ENCODE peak calls at places on chromosomes 4 and X, in five cellular contexts. Z is RPMI7951; I is bronchial epithelial cell; Q is activated naive CD4-positive, alpha-beta T cell treated with Interleukin-2 at 50 U/mL for 16 hours; H is stimulated activated effector memory CD8-positive, alpha-beta T cell treated with anti-CD3 and anti-CD28 coated beads, Interleukin-12 subunit alpha, Interleukin-12 subunit beta, amount 100 ng/mL, for 72 hours. G is an unnamed sample.

GRCh38 chr4:75653845-75654503 is 19.2 kb downstream of the G3BP2 start:
- DNase-seq in I (peak), Z (peak), Q (no peak), H (no peak), G (no peak)

GRCh38 chr4:127967141-127967775 is 2.1 kb downstream of the ABHD18 start:
- DNase-seq in Z (no peak), H (no peak), I (no peak), Q (no peak), G (no peak)

GRCh38 chrX:21529771-21530170 is 128.4 kb downstream of the KLHL34 start:
- DNase-seq in I (peak), Q (no peak), Z (peak), H (no peak), G (no peak)

GRCh38 chr4:30866444-30866843 is 146.3 kb downstream of the PCDH7 start:
- DNase-seq in I (no peak), Q (no peak), Z (no peak), H (no peak), G (no peak)

GRCh38 chr4:3122081-3122563 is 47.6 kb downstream of the HTT start:
- DNase-seq in H (no peak), Q (no peak), Z (peak), I (no peak), G (no peak)

GRCh38 chrX:131827935-131828334 is 195.2 kb upstream of the STK26 start:
- DNase-seq in H (peak), I (no peak), Q (peak), Z (peak), G (no peak)

GRCh38 chr4:79281577-79282359 is 44.1 kb downstream of the NAA11 start:
- DNase-seq in Q (no peak), I (no peak), Z (no peak), H (no peak), G (no peak)

GRCh38 chrX:110588164-110588563 is 207.5 kb downstream of the CHRDL1 start:
- DNase-seq in Q (no peak), H (no peak), I (no peak), Z (no peak), G (no peak)

GRCh38 chr4:134780244-134780643 is 578.7 kb upstream of the PABPC4L start:
- DNase-seq in I (no peak), Z (no peak), Q (no peak), H (no peak), G (no peak)

G was measured in dorsolateral prefrontal cortex.